ENCODE peak calls at places on chromosomes 4 and X, in six cellular contexts. C is stimulated activated CD4-positive, alpha-beta T cell treated with anti-CD3 and anti-CD28 coated beads, Interleukin-15, amount 100 ng/mL, for 1 hour; X is NCI-H1092; G is psoas muscle; R is activated B cell treated with CpG ODN at 0.5 μM for 24 hours; O is cerebellar cortex. S is an unnamed sample.

GRCh38 chr4:187006189-187006618 is 282.5 kb upstream of the FAT1 start:
- DNase-seq in C (no peak), O (no peak), X (no peak), R (no peak), G (no peak), S (no peak)

GRCh38 chr4:3676196-3676595 is 90.0 kb upstream of the ADRA2C start:
- DNase-seq in O (no peak), C (no peak), X (no peak), G (peak), R (no peak), S (no peak)

GRCh38 chr4:105714932-105715331 is 6.3 kb downstream of the GSTCD start:
- DNase-seq in C (no peak), O (no peak), X (no peak), R (no peak), G (no peak), S (no peak)

GRCh38 chrX:133473451-133473850 is 58.2 kb upstream of the GPC4 start:
- DNase-seq in X (no peak), R (no peak), C (no peak), G (no peak), O (no peak), S (no peak)

GRCh38 chr4:175290401-175290800 is 372.2 kb downstream of the ADAM29 start:
- DNase-seq in G (no peak), C (no peak), O (no peak), R (no peak), X (no peak), S (no peak)

GRCh38 chr4:165718660-165719059 is 154.4 kb upstream of the TLL1 start:
- DNase-seq in R (no peak), G (no peak), O (no peak), X (no peak), C (no peak), S (no peak)

GRCh38 chrX:113384628-113385027 is 544.0 kb upstream of the AMOT start:
- DNase-seq in R (no peak), G (no peak), C (no peak), O (no peak), X (no peak), S (no peak)

GRCh38 chr4:153427363-153428071 is 38.6 kb upstream of the TMEM131L start:
- DNase-seq in R (no peak), C (no peak), O (no peak), X (no peak), G (no peak), S (no peak)

GRCh38 chr4:174912919-174913543 is 5.1 kb upstream of the ADAM29 start:
- DNase-seq in R (no peak), O (no peak), C (no peak), G (no peak), X (no peak), S (no peak)

GRCh38 chr4:185394568-185395254 is 1.0 kb downstream of the LRP2BP start:
- DNase-seq in G (no peak), O (peak), C (no peak), R (no peak), X (no peak), S (no peak)

GRCh38 chr4:165359501-165359900 is 19.3 kb upstream of the CPE start:
- DNase-seq in O (no peak), X (no peak), C (no peak), R (no peak), G (no peak), S (no peak)

GRCh38 chr4:7842384-7843279 is 97.0 kb downstream of the AFAP1 start:
- DNase-seq in X (no peak), C (no peak), O (no peak), G (peak), R (no peak), S (no peak)

GRCh38 chr4:150367326-150367725 is 214.6 kb upstream of the MAB21L2 start:
- DNase-seq in X (no peak), C (no peak), R (no peak), O (no peak), G (no peak), S (no peak)

GRCh38 chrX:130834149-130834548 is 68.9 kb downstream of the ENOX2 start:
- DNase-seq in C (no peak), X (no peak), G (peak), O (no peak), R (no peak), S (no peak)